ENCODE peak calls at places on chromosomes 6 and 20, in four cellular contexts. One of them, this sample, is unnamed.
A peak's percentile ranks its signal among the peaks of the same experiment; 100 is the strongest.

GRCh38 chr6:129766959-129767728 is 57.2 kb upstream of the ARHGAP18 start:
- DNase-seq in hypothalamus: no peak
- DNase-seq in activated T-cell treated with anti-CD3 and anti-CD28 coated beads, Interleukin-2, amount 50 U/mL, for 4 hours: peak; percentile 49
- DNase-seq in central memory CD4-positive, alpha-beta T cell: peak; percentile 61
- DNase-seq in this sample: peak; percentile 52

GRCh38 chr6:95203153-95203754 is 374.1 kb upstream of the MANEA start:
- DNase-seq in hypothalamus: no peak
- DNase-seq in central memory CD4-positive, alpha-beta T cell: no peak
- DNase-seq in activated T-cell treated with anti-CD3 and anti-CD28 coated beads, Interleukin-2, amount 50 U/mL, for 4 hours: no peak
- DNase-seq in this sample: no peak

GRCh38 chr6:14550410-14550809 is 432.8 kb downstream of the CD83 start:
- DNase-seq in hypothalamus: no peak
- DNase-seq in central memory CD4-positive, alpha-beta T cell: no peak
- DNase-seq in activated T-cell treated with anti-CD3 and anti-CD28 coated beads, Interleukin-2, amount 50 U/mL, for 4 hours: no peak
- DNase-seq in this sample: no peak

GRCh38 chr6:117956386-117956785 is 49.3 kb downstream of the SLC35F1 start:
- DNase-seq in activated T-cell treated with anti-CD3 and anti-CD28 coated beads, Interleukin-2, amount 50 U/mL, for 4 hours: no peak
- DNase-seq in hypothalamus: no peak
- DNase-seq in central memory CD4-positive, alpha-beta T cell: no peak
- DNase-seq in this sample: no peak

GRCh38 chr6:11514672-11515071 is 22.9 kb upstream of the TMEM170B start:
- DNase-seq in activated T-cell treated with anti-CD3 and anti-CD28 coated beads, Interleukin-2, amount 50 U/mL, for 4 hours: no peak
- DNase-seq in central memory CD4-positive, alpha-beta T cell: no peak
- DNase-seq in hypothalamus: no peak
- DNase-seq in this sample: no peak

GRCh38 chr20:58227391-58228102 is 906 bp downstream of the ANKRD60 start:
- DNase-seq in hypothalamus: no peak
- DNase-seq in activated T-cell treated with anti-CD3 and anti-CD28 coated beads, Interleukin-2, amount 50 U/mL, for 4 hours: no peak
- DNase-seq in central memory CD4-positive, alpha-beta T cell: no peak
- DNase-seq in this sample: no peak

GRCh38 chr6:85360794-85361642 is 88.9 kb upstream of the NT5E start:
- DNase-seq in activated T-cell treated with anti-CD3 and anti-CD28 coated beads, Interleukin-2, amount 50 U/mL, for 4 hours: no peak
- DNase-seq in central memory CD4-positive, alpha-beta T cell: no peak
- DNase-seq in hypothalamus: no peak
- DNase-seq in this sample: no peak

GRCh38 chr6:37049990-37050853 is 44.8 kb downstream of the FGD2 start:
- DNase-seq in central memory CD4-positive, alpha-beta T cell: peak; percentile 58
- DNase-seq in activated T-cell treated with anti-CD3 and anti-CD28 coated beads, Interleukin-2, amount 50 U/mL, for 4 hours: peak; percentile 59
- DNase-seq in hypothalamus: no peak
- DNase-seq in this sample: peak; percentile 57

GRCh38 chr6:16524380-16524707 is 236.9 kb downstream of the ATXN1 start:
- DNase-seq in activated T-cell treated with anti-CD3 and anti-CD28 coated beads, Interleukin-2, amount 50 U/mL, for 4 hours: no peak
- DNase-seq in hypothalamus: no peak
- DNase-seq in central memory CD4-positive, alpha-beta T cell: no peak
- DNase-seq in this sample: no peak

GRCh38 chr6:90496617-90497016 is 90.3 kb downstream of the MAP3K7 start:
- DNase-seq in hypothalamus: no peak
- DNase-seq in activated T-cell treated with anti-CD3 and anti-CD28 coated beads, Interleukin-2, amount 50 U/mL, for 4 hours: no peak
- DNase-seq in central memory CD4-positive, alpha-beta T cell: no peak
- DNase-seq in this sample: no peak

GRCh38 chr20:23879811-23880374 is 345 bp upstream of the CST5 start:
- DNase-seq in hypothalamus: no peak
- DNase-seq in central memory CD4-positive, alpha-beta T cell: no peak
- DNase-seq in activated T-cell treated with anti-CD3 and anti-CD28 coated beads, Interleukin-2, amount 50 U/mL, for 4 hours: no peak
- DNase-seq in this sample: no peak

GRCh38 chr6:139452176-139452876 is 77.9 kb upstream of the CITED2 start:
- DNase-seq in activated T-cell treated with anti-CD3 and anti-CD28 coated beads, Interleukin-2, amount 50 U/mL, for 4 hours: no peak
- DNase-seq in hypothalamus: no peak
- DNase-seq in central memory CD4-positive, alpha-beta T cell: no peak
- DNase-seq in this sample: no peak

GRCh38 chr6:72712921-72713320 is 91.1 kb downstream of the KCNQ5 start:
- DNase-seq in hypothalamus: no peak
- DNase-seq in activated T-cell treated with anti-CD3 and anti-CD28 coated beads, Interleukin-2, amount 50 U/mL, for 4 hours: no peak
- DNase-seq in central memory CD4-positive, alpha-beta T cell: no peak
- DNase-seq in this sample: no peak

GRCh38 chr6:42781811-42782688 is at the start of gene BICRAL:
- DNase-seq in activated T-cell treated with anti-CD3 and anti-CD28 coated beads, Interleukin-2, amount 50 U/mL, for 4 hours: peak; percentile 66
- DNase-seq in hypothalamus: no peak
- DNase-seq in central memory CD4-positive, alpha-beta T cell: peak; percentile 76
- DNase-seq in this sample: peak; percentile 76

This sample was measured in stimulated activated naive CD4-positive, alpha-beta T cell treated with Interleukin-2 at 50 U/mL for 16 hours.